ENCODE peak calls at places on chromosomes 7 and 10, in nine cellular contexts. L is Peyer's patch, C is prostate gland, N is sigmoid colon, A is A549, G is stomach, H is transverse colon, K is uterus, V is GM12878. D is an unnamed sample.

GRCh38 chr10:78350286-78350685 is 316.6 kb downstream of the RPS24 start:
- DNase-seq in A (no peak), N (peak; percentile 13), C (no peak), L (no peak), G (no peak), K (no peak), V (no peak), H (no peak), D (no peak)

GRCh38 chr7:98840604-98841508 is 29.0 kb downstream of the TMEM130 start:
- DNase-seq in V (no peak), A (no peak), C (no peak), N (no peak), L (no peak), G (peak; percentile 28), K (no peak), H (no peak), D (peak; percentile 29)

GRCh38 chr7:98878365-98879197 is at the start of gene TRRAP:
- DNase-seq in K (peak; percentile 68), C (peak; percentile 41), A (peak; percentile 79), V (no peak), G (peak; percentile 75), H (peak; percentile 72), N (peak; percentile 80), L (peak; percentile 65), D (peak; percentile 59)

GRCh38 chr10:75211007-75211735 is 575 bp downstream of the VDAC2 start:
- DNase-seq in H (peak; percentile 64), K (no peak), C (no peak), L (no peak), G (peak; percentile 42), V (no peak), A (peak; percentile 68), N (peak; percentile 58), D (no peak)

GRCh38 chr10:113108180-113108835 is 158.3 kb downstream of the TCF7L2 start:
- DNase-seq in C (no peak), L (no peak), A (peak; percentile 55), G (no peak), H (no peak), V (no peak), N (no peak), K (no peak), D (no peak)

GRCh38 chr10:125158528-125159485 is 1.6 kb downstream of the CTBP2 start:
- DNase-seq in G (peak; percentile 53), C (no peak), L (no peak), N (peak; percentile 71), V (no peak), A (peak; percentile 42), K (peak; percentile 48), H (peak; percentile 61), D (peak; percentile 75)

GRCh38 chr10:101301111-101301731 is 52.7 kb upstream of the BTRC start:
- DNase-seq in L (no peak), K (no peak), A (peak; percentile 73), H (peak; percentile 18), G (peak; percentile 52), N (no peak), C (peak; percentile 29), V (no peak), D (peak; percentile 46)

GRCh38 chr10:110501142-110501937 is 3.6 kb downstream of the DUSP5 start:
- DNase-seq in G (peak; percentile 76), K (peak; percentile 81), A (peak; percentile 93), C (peak; percentile 44), N (peak; percentile 96), H (peak; percentile 88), L (peak; percentile 66), V (peak; percentile 82), D (peak; percentile 95)

GRCh38 chr10:62388328-62388727 is 14.2 kb downstream of the ZNF365 start:
- DNase-seq in A (no peak), L (no peak), N (no peak), V (no peak), G (no peak), K (no peak), C (no peak), H (no peak), D (no peak)

GRCh38 chr10:72088879-72089585 is 681 bp upstream of the SPOCK2 start:
- DNase-seq in V (no peak), G (no peak), L (peak; percentile 46), A (no peak), N (no peak), H (no peak), C (no peak), K (no peak), D (no peak)

GRCh38 chr7:17690030-17690429 is 250.3 kb downstream of the SNX13 start:
- DNase-seq in C (no peak), N (no peak), L (no peak), H (no peak), G (no peak), K (no peak), A (peak; percentile 33), V (peak; percentile 11), D (no peak)

GRCh38 chr7:47786557-47787248 is 161.6 kb downstream of the PKD1L1 start:
- DNase-seq in V (no peak), K (peak; percentile 85), G (no peak), L (peak; percentile 27), A (peak; percentile 100), N (peak; percentile 88), H (peak; percentile 28), C (peak; percentile 35), D (peak; percentile 90)

GRCh38 chr7:129298268-129298893 is 73.6 kb downstream of the AHCYL2 start:
- DNase-seq in L (peak; percentile 51), K (peak; percentile 30), C (peak; percentile 33), H (peak; percentile 46), G (peak; percentile 61), N (no peak), A (peak; percentile 49), V (no peak), D (peak; percentile 52)

GRCh38 chr7:101927389-101928306 is 110.2 kb downstream of the CUX1 start:
- DNase-seq in V (no peak), C (no peak), H (no peak), N (peak; percentile 63), L (no peak), A (no peak), G (no peak), K (no peak), D (peak; percentile 82)

GRCh38 chr10:132588301-132589013 is 50.9 kb downstream of the INPP5A start:
- DNase-seq in K (no peak), C (no peak), L (peak; percentile 57), H (no peak), V (no peak), A (no peak), N (peak; percentile 78), G (no peak), D (peak; percentile 77)

GRCh38 chr7:41869091-41869490 is 166.2 kb upstream of the INHBA start:
- DNase-seq in N (no peak), V (no peak), K (no peak), H (no peak), L (no peak), G (no peak), C (no peak), A (no peak), D (no peak)

GRCh38 chr10:112565434-112566053 is 118.5 kb downstream of the VTI1A start:
- DNase-seq in C (peak; percentile 13), H (peak; percentile 32), V (no peak), K (no peak), N (no peak), G (peak; percentile 30), A (peak; percentile 81), L (no peak), D (peak; percentile 68)

GRCh38 chr7:111018960-111019835 is 71.7 kb upstream of the LRRN3 start:
- DNase-seq in G (no peak), C (no peak), L (no peak), V (no peak), N (no peak), A (no peak), K (no peak), H (peak; percentile 9), D (no peak)
- H3K4me3 ChIP-seq in G (no peak overlapping the region), C (no peak overlapping the region), L (no peak overlapping the region), V (no peak overlapping the region), N (no peak overlapping the region), A (no peak overlapping the region), K (no peak overlapping the region), H (no peak overlapping the region), D (no peak overlapping the region)

GRCh38 chr7:82128546-82128945 is 315.0 kb downstream of the CACNA2D1 start:
- DNase-seq in L (no peak), A (no peak), V (no peak), C (no peak), K (no peak), G (no peak), N (no peak), H (no peak), D (no peak)

DNA sequence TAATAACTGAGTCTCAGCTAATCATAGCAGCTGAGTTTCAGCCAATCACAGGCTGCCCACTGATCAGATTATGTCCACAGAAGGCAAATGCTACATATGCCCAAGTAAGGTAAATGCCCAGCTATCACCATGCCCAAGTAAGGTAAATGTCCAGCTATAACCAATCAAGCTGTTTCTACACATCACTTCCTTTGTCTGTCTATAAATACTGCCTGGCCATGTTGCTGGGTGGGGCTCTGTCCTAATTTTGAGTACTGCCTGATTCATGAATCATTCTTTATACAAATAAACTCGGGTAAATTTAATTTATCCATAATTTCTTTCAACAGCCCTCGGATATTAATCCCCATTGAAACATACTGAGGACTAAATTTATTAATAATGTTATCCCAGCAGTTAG is 312.4 kb downstream of the CACNA2D1 start:
- DNase-seq in A (peak; percentile 39), V (no peak), G (no peak), C (no peak), K (no peak), H (no peak), N (no peak), L (no peak), D (no peak)
- H3K27ac ChIP-seq in A (no peak overlapping the region), V (no peak overlapping the region), G (no peak overlapping the region), C (no peak overlapping the region), K (no peak overlapping the region), H (no peak overlapping the region), N (no peak overlapping the region), L (no peak overlapping the region), D (no peak overlapping the region)

GRCh38 chr7:1707756-1708611 is 37.9 kb downstream of the ELFN1 start:
- DNase-seq in A (no peak), H (no peak), C (no peak), N (no peak), G (no peak), K (no peak), V (no peak), L (no peak), D (peak; percentile 3)
- TF ChIP-seq POLR2A in A (no peak), H (no peak), C (no peak), N (no peak), G (no peak), K (no peak), V (no peak), L (no peak), D (no peak)

GRCh38 chr10:13347235-13348156 is 597 bp downstream of the SEPHS1 start:
- DNase-seq in C (peak; percentile 76), L (peak; percentile 79), N (peak; percentile 90), G (peak; percentile 85), A (peak; percentile 87), V (no peak), H (peak; percentile 87), K (peak; percentile 83), D (peak; percentile 86)

GRCh38 chr10:13348216-13349017 is at the start of gene SEPHS1:
- DNase-seq in N (peak; percentile 84), G (peak; percentile 71), C (peak; percentile 65), V (no peak), A (peak; percentile 90), L (peak; percentile 75), H (peak; percentile 78), K (peak; percentile 65), D (peak; percentile 79)

GRCh38 chr10:13349776-13350274 is 1.7 kb upstream of the SEPHS1 start:
- DNase-seq in A (no peak), V (no peak), C (peak; percentile 38), K (peak; percentile 51), L (peak; percentile 23), H (peak; percentile 76), G (peak; percentile 37), N (peak; percentile 83), D (peak; percentile 80)

GRCh38 chr10:13346280-13346819 is 1.7 kb downstream of the SEPHS1 start:
- DNase-seq in H (peak; percentile 25), L (no peak), K (peak; percentile 32), V (no peak), A (no peak), G (no peak), C (no peak), N (peak; percentile 77), D (peak; percentile 72)

GRCh38 chr10:13346912-13347234 is 1.2 kb downstream of the SEPHS1 start:
- DNase-seq in G (no peak), H (no peak), V (no peak), K (no peak), L (no peak), N (no peak), C (no peak), A (no peak), D (no peak)
- H3K4me3 ChIP-seq in G (peak overlapping the region; percentile 89), H (peak overlapping the region; percentile 90), V (peak overlapping the region; percentile 80), K (peak overlapping the region; percentile 48), L (peak overlapping the region; percentile 96), N (peak overlapping the region; percentile 84), C (peak overlapping the region; percentile 80), A (peak overlapping the region; percentile 89), D (peak overlapping the region; percentile 62)

D was measured in adrenal gland.